ENCODE peak calls at places on chromosomes 7 and 10, in five cellular contexts. V is T-helper 17 cell; X is caudate nucleus; E is stimulated activated naive CD8-positive, alpha-beta T cell treated with anti-CD3 and anti-CD28 coated beads, Interleukin-15, Interleukin-2, amounts not matched to agents 100 U/mL and 50 U/mL, for 24 hours; U is BJ. O is an unnamed sample.

GRCh38 chr10:61409132-61409531 is 44.0 kb downstream of the TMEM26 start:
- DNase-seq in V (no peak), X (no peak), E (no peak), U (no peak), O (no peak)

GRCh38 chr7:45294559-45294958 is 137.0 kb downstream of the RAMP3 start:
- DNase-seq in V (no peak), X (no peak), E (no peak), U (no peak), O (no peak)

GRCh38 chr7:77727936-77728701 is 31.9 kb downstream of the RSBN1L start:
- DNase-seq in V (no peak), X (no peak), E (no peak), U (peak), O (peak)

GRCh38 chr10:30070001-30070759 is 10.8 kb upstream of the JCAD start:
- DNase-seq in V (no peak), X (no peak), E (no peak), U (peak), O (peak)

GRCh38 chr7:45217358-45217757 is 59.8 kb downstream of the RAMP3 start:
- DNase-seq in V (no peak), X (no peak), E (no peak), U (no peak), O (peak)

GRCh38 chr7:47762746-47763062 is 180.8 kb upstream of the TNS3 start:
- DNase-seq in V (no peak), X (no peak), E (no peak), U (no peak), O (no peak)

GRCh38 chr10:75358835-75359421 is 42.6 kb downstream of the ZNF503 start:
- DNase-seq in V (no peak), X (no peak), E (no peak), U (peak), O (peak)

GRCh38 chr7:1395211-1396070 is 63.8 kb downstream of the MICALL2 start:
- DNase-seq in V (no peak), X (no peak), E (no peak), U (no peak), O (no peak)

GRCh38 chr7:83456413-83456812 is 192.5 kb downstream of the SEMA3E start:
- DNase-seq in V (no peak), X (no peak), E (no peak), U (no peak), O (no peak)

GRCh38 chr10:6128591-6129383 is 40.0 kb downstream of the RBM17 start:
- DNase-seq in V (no peak), X (no peak), E (no peak), U (no peak), O (peak)

GRCh38 chr7:81175291-81175942 is 256.6 kb upstream of the SEMA3C start:
- DNase-seq in V (no peak), X (no peak), E (no peak), U (no peak), O (peak)

GRCh38 chr7:155336812-155337602 is 39.3 kb downstream of the INSIG1 start:
- DNase-seq in V (no peak), X (no peak), E (no peak), U (no peak), O (peak)

GRCh38 chr10:125209591-125210373 is 49.4 kb upstream of the CTBP2 start:
- DNase-seq in V (no peak), X (no peak), E (no peak), U (peak), O (no peak)

GRCh38 chr7:124996778-124997177 is 67.2 kb upstream of the POT1 start:
- DNase-seq in V (no peak), X (no peak), E (no peak), U (no peak), O (no peak)

GRCh38 chr7:11737723-11738122 is 94.3 kb downstream of the THSD7A start:
- DNase-seq in V (no peak), X (no peak), E (no peak), U (no peak), O (no peak)

GRCh38 chr7:142745091-142745635 is 4.1 kb upstream of the PRSS1 start:
- DNase-seq in V (no peak), X (no peak), E (no peak), U (no peak), O (no peak)

GRCh38 chr10:29119374-29119773 is 169.5 kb upstream of the LYZL1 start:
- DNase-seq in V (no peak), X (no peak), E (peak), U (no peak), O (peak)

GRCh38 chr10:110410329-110411046 is 87.2 kb upstream of the DUSP5 start:
- DNase-seq in V (no peak), X (no peak), E (no peak), U (peak), O (peak)

GRCh38 chr7:11831727-11832495 is at the start of gene THSD7A:
- DNase-seq in V (no peak), X (no peak), E (peak), U (no peak), O (peak)

GRCh38 chr10:28984431-28984830 is 304.4 kb upstream of the LYZL1 start:
- DNase-seq in V (no peak), X (no peak), E (no peak), U (peak), O (peak)

GRCh38 chr10:84829121-84829520 is 500.7 kb downstream of the CCSER2 start:
- DNase-seq in V (no peak), X (no peak), E (no peak), U (no peak), O (no peak)

O was measured in islet precursor cell.